ENCODE peak calls at places on chromosomes 3 and 15, in six cellular contexts. A is HepG2, F is body of pancreas, B is right lobe of liver, Q is HCT116, G is K562. Y is an unnamed sample. For H3K4me1, the result is how much of the 10 kb centered on the place peaks cover.

GRCh38 chr3:46496745-46497555 is 826 bp upstream of the RTP3 start:
- ATAC-seq in A (peak), F (no peak), B (peak), Q (peak), G (peak), Y (no peak)

GRCh38 chr15:101264011-101264410 is 12.2 kb upstream of the CHSY1 start:
- ATAC-seq in A (peak), F (no peak), B (peak), Q (no peak), G (no peak), Y (no peak)

GRCh38 chr3:192445768-192446644 is 281.3 kb downstream of the FGF12 start:
- ATAC-seq in A (no peak), F (peak), B (no peak), Q (no peak), G (no peak), Y (no peak)

GRCh38 chr3:153247331-153248311 is 85.6 kb downstream of the RAP2B start:
- ATAC-seq in A (no peak), F (no peak), B (peak), Q (no peak), G (no peak), Y (no peak)

GRCh38 chr3:160577093-160577492 is 11.7 kb upstream of the KPNA4 start:
- ATAC-seq in A (no peak), F (no peak), B (no peak), Q (no peak), G (no peak), Y (no peak)

GRCh38 chr15:59295742-59296090 is 77.0 kb downstream of the MYO1E start:
- ATAC-seq in A (no peak), F (no peak), B (no peak), Q (no peak), G (no peak), Y (no peak)

GRCh38 chr3:127157181-127157828 is 35.6 kb upstream of the PRR23E start:
- ATAC-seq in A (no peak), F (no peak), B (no peak), Q (no peak), G (no peak), Y (no peak)

GRCh38 chr15:90192961-90193786 is 8.0 kb upstream of the SEMA4B start:
- ATAC-seq in A (no peak), F (no peak), B (peak), Q (no peak), G (no peak), Y (peak)

GRCh38 chr3:133599280-133599679 is 25.8 kb downstream of the CDV3 start:
- ATAC-seq in A (no peak), F (no peak), B (no peak), Q (no peak), G (peak), Y (no peak)

GRCh38 chr3:141796436-141797166 is 33.4 kb downstream of the GRK7 start:
- ATAC-seq in A (peak), F (no peak), B (peak), Q (no peak), G (no peak), Y (no peak)

GRCh38 chr3:59006791-59007517 is 42.9 kb downstream of the CFAP20DC start:
- ATAC-seq in A (no peak), F (peak), B (no peak), Q (no peak), G (peak), Y (no peak)

GRCh38 chr3:16130066-16130465 is 44.4 kb upstream of the GALNT15 start:
- ATAC-seq in A (peak), F (peak), B (peak), Q (no peak), G (no peak), Y (peak)

GRCh38 chr3:51621091-51621892 is 49.8 kb upstream of the TEX264 start:
- ATAC-seq in A (peak), F (peak), B (peak), Q (no peak), G (no peak), Y (peak)

GRCh38 chr3:61725851-61726333 is 164.5 kb downstream of the PTPRG start:
- ATAC-seq in A (peak), F (peak), B (peak), Q (peak), G (no peak), Y (no peak)

DNA sequence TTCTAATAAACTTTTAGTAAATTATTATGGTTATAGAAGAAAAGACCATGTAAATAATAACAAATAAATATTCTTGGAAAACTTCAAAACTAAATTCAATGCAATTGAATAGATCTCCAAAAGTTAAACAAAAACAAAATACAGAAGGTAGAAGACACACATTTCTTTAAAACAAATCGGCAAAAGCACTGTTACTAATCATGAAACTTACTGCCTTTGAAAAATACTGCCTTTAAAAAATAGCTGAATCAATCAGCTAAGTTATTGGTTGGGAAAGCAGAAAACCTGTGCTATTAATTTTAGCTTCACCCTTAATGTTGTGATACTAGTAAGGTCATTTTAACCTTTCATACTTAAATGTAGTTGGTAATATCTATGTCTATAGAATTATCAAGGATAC is 3.0 kb downstream of the GPR15 start:
- ATAC-seq in A (no peak), F (no peak), B (no peak), Q (no peak), G (no peak), Y (no peak)
- TF ChIP-seq POLR2A in A (no peak), F (no peak), B (no peak), Q (no peak), G (no peak), Y (no peak)

DNA sequence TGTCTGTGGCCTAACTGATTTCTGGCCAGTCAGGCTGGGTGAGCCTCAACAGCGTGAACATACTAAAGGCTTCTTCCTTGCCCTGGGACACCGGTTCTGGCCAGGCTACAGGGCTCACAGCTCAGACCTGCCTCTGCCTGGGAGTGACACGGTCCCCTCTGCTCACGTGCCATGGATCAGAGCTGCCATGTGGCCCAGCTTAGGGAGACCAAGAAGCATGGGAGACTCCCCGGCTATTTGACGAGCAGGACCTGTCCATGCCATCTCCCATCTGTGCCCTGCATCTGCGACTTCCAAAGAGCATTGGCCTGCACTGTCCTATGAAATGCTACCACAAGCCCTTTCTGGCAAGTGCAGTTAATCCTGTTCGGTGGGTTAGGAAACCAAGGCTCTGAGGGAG is 57.4 kb downstream of the APBA2 start:
- ATAC-seq in A (no peak), F (no peak), B (no peak), Q (no peak), G (no peak), Y (no peak)
- H3K4me3 ChIP-seq in A (no peak), F (no peak), B (no peak), Q (no peak), G (no peak), Y (no peak)

GRCh38 chr15:94270570-94270969 is 39.2 kb downstream of the MCTP2 start:
- ATAC-seq in A (no peak), F (no peak), B (no peak), Q (no peak), G (no peak), Y (no peak)
- H3K4me1 ChIP-seq in A (under half), F (under half), B (under half), Q (under half), G (under half), Y (under half)

DNA sequence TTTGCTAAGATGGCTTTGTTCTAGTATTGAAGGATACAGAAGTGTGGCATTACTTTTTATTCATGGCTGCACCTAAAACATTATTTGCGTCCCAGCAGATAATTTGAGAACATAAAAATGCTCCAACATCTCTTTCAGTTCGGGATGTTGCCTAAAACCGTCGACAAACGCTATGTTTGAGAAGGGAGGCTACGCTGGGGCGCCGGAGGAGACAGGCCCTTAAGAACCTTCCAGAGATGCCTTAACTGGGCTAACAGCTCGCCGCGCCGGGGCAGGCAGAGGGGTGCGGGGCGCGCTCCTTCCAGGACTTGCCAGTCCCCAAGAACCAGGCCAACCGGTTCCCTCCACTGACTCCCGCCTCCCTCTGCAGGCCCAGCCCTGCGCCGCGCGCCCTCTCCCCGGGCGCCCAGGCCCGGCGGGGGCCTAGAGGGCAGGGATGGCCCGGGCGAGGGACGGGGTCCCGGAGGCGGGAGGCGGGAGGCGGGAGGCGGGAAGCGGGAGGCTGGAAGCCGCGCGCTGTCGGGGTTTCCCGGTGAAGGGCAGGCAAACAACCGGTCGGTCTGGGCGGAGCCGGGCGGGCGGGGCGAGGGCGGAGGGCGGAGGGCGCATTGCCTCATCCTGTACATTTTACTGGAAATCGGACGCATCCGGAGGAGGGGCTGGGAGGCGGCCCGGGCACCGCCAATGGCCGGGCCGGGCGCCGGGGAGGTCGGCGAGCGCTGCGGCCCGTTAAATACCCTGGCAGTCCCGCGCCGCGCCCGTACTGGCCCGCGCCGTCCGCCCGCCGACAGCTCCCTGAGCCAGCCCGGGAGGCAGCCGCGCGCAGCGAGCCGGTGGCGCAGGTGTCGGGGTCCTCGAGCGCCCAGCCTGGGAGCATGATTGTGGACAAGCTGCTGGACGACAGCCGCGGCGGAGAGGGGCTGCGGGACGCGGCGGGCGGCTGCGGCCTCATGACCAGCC is at the start of gene NFKBIZ:
- ATAC-seq in A (peak), F (peak), B (peak), Q (peak), G (peak), Y (peak)
- TF ChIP-seq POLR2A in A (peak), F (peak), B (peak), Q (peak), G (peak), Y (peak)

DNA sequence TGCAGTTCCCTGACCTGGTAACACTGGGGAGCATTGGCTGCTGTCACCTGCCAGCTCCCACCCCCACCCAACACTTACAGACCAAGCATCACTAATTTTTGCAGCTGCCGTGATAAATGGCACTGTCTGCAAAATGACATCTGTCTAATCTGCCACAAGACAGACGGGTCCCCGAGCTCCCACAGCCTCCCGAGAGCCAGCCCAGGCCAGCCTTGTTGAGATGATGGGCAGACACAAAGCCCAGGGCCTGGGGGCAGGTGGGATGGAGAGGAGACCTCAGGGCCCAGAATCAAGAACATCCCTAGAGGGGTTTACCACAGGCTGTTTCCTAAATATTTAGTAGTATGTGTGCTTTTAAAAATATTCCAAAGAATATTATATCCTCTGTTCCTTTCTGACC is 203.4 kb downstream of the TBC1D2B start:
- ATAC-seq in A (no peak), F (no peak), B (no peak), Q (no peak), G (no peak), Y (no peak)
- H3K4me3 ChIP-seq in A (no peak), F (no peak), B (no peak), Q (no peak), G (no peak), Y (no peak)

GRCh38 chr3:56782215-56782614 is 19.5 kb downstream of the ARHGEF3 start:
- ATAC-seq in A (peak), F (no peak), B (peak), Q (no peak), G (no peak), Y (no peak)

GRCh38 chr3:56784452-56785001 is 17.2 kb downstream of the ARHGEF3 start:
- ATAC-seq in A (peak), F (no peak), B (no peak), Q (no peak), G (no peak), Y (no peak)

GRCh38 chr3:56781762-56782161 is 20.0 kb downstream of the ARHGEF3 start:
- ATAC-seq in A (peak), F (no peak), B (no peak), Q (no peak), G (no peak), Y (no peak)

GRCh38 chr3:56783644-56784451 is 17.9 kb downstream of the ARHGEF3 start:
- ATAC-seq in A (peak), F (peak), B (peak), Q (no peak), G (no peak), Y (peak)

DNA sequence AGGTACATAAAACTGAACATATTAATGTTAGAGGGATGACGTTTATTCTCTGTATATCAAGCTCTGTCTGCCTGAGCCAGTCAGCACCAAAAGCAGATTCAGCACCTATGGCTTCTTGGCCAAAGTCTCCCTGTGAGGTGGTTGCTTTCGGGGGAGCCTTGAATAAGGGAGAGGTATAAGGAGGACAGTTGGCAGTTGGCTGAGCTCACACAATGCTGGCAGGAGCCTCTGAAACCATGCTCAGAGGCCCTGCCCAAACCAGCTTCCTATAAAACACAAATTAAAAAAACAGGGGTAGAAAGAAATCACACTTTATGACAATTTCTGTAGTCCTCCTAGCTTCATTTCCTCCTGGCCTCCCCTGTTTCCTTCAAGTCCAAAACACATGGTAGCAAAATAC is 18.8 kb downstream of the ARHGEF3 start:
- ATAC-seq in A (no peak), F (no peak), B (no peak), Q (no peak), G (no peak), Y (no peak)
- H3K4me1 ChIP-seq in A (half or more), F (half or more), B (under half), Q (under half), G (under half), Y (under half)

DNA sequence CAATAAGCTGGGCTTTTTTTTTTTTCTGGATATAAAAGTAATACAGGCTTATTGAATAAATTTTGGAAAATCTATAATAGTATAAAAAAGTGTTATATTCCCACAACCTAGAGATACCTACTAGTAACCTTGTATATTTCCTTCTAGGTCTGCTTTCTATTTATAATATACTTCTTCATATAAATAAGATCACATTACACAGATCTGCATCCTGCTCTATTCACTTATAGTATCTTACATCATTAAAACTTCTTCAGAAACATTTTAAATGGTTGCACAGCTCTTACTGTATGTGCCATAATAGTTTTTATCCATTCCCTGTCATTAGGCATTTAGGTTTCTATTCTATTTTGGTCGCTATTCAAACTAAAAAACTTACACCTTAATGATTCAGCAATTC is 87.0 kb upstream of the TTBK2 start:
- ATAC-seq in A (no peak), F (no peak), B (no peak), Q (no peak), G (no peak), Y (no peak)
- TF ChIP-seq POLR2A in A (no peak), F (no peak), B (no peak), Q (no peak), G (no peak), Y (no peak)

DNA sequence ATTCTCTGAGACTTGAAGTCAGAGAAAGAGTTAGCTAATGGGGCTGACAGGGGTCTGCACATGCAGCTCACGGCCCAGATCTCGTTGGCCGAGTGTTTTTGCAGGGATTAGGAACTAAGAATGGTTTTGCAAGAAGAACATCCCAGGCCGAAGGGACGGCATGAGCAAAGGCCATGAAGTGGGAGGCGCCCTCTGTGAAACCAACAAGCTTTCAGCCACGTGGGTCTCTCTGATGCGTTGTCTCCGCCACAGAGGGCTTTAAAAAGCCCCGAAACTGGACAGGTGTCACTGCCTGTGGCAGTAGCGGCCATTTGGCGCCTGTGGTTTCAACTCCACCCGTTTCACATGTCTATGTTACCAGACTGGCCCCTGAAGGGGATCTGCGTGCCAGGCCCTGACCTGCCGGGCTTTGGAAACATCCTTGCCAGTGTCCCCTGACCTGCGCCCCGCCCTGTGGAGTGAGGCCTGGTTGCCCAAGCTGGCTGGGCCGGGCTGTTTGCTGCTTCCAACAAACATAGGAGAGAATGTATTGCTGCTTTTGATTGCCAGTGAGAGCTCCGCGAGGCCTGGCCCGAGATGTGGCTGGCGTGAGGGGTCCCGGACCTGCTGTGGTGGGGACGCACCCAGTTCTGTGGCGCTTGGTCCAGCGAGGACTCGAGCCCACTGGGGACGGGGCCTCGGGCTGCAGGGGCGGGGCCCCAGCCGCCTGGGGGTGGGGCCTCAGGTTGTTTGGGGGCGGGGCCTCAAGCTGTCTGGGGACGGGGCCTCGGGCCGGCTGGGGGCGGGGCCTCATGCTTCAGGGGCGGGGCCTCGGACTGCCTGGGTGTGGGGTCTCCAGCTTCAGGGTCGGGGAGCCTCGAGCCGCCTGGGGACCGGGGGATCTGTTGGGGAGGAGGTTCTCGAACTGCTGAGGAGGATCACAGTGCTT is 30.4 kb downstream of the GOLGA6L2 start:
- ATAC-seq in A (peak), F (no peak), B (no peak), Q (peak), G (peak), Y (no peak)
- H3K4me3 ChIP-seq in A (no peak), F (no peak), B (no peak), Q (no peak), G (no peak), Y (no peak)

GRCh38 chr3:188796122-188796631 is 375.6 kb upstream of the TPRG1 start:
- ATAC-seq in A (no peak), F (peak), B (peak), Q (no peak), G (no peak), Y (no peak)
- H3K4me1 ChIP-seq in A (under half), F (under half), B (under half), Q (under half), G (under half), Y (under half)

GRCh38 chr3:194329566-194329965 is 21.6 kb downstream of the CPN2 start:
- ATAC-seq in A (no peak), F (no peak), B (no peak), Q (no peak), G (no peak), Y (no peak)
- TF ChIP-seq POLR2A in A (no peak), F (no peak), B (no peak), Q (no peak), G (no peak), Y (no peak)